ENCODE peak calls at places on chromosomes 12 and 14, in five cellular contexts. Y is cardiac muscle cell, W is heart right ventricle, V is ovary, S is neural progenitor cell. R is an unnamed sample.

GRCh38 chr12:124727244-124727673 is 136.4 kb downstream of the SCARB1 start:
- DNase-seq in S (no peak), V (peak; percentile 56), Y (no peak), W (peak; percentile 62), R (no peak)

GRCh38 chr12:109477185-109477962 is at the start of the genes KCTD10 and UBE3B:
- DNase-seq in S (peak; percentile 96), W (peak; percentile 89), V (peak; percentile 86), Y (peak; percentile 94), R (peak; percentile 90)

GRCh38 chr14:81221579-81222102 is 882 bp upstream of the GTF2A1 start:
- DNase-seq in Y (peak; percentile 13), V (no peak), S (no peak), W (no peak), R (peak; percentile 11)

GRCh38 chr12:62291888-62292760 is 31.9 kb downstream of the USP15 start:
- DNase-seq in W (no peak), S (no peak), V (no peak), Y (no peak), R (no peak)

GRCh38 chr14:94545131-94545841 is 16.0 kb upstream of the SERPINA4 start:
- DNase-seq in V (peak; percentile 55), W (no peak), Y (no peak), S (peak; percentile 62), R (no peak)

GRCh38 chr14:100524933-100525243 is 62.3 kb downstream of the BEGAIN start:
- DNase-seq in Y (peak; percentile 50), W (no peak), V (no peak), S (peak; percentile 81), R (peak; percentile 57)

GRCh38 chr14:89165189-89165809 is 251.7 kb downstream of the FOXN3 start:
- DNase-seq in S (no peak), Y (no peak), V (no peak), W (no peak), R (no peak)

GRCh38 chr12:68129979-68130378 is 29.6 kb downstream of the IFNG start:
- DNase-seq in W (no peak), V (no peak), S (no peak), Y (no peak), R (no peak)

GRCh38 chr12:78375461-78375860 is 489.1 kb upstream of the SYT1 start:
- DNase-seq in S (no peak), Y (no peak), V (no peak), W (no peak), R (no peak)

GRCh38 chr12:124766745-124767074 is 97.0 kb downstream of the SCARB1 start:
- DNase-seq in W (no peak), Y (no peak), S (no peak), V (no peak), R (no peak)

GRCh38 chr14:54435500-54435981 is 5.6 kb downstream of the CNIH1 start:
- DNase-seq in W (no peak), S (no peak), Y (no peak), V (no peak), R (no peak)

GRCh38 chr12:29782821-29783772 is 645 bp downstream of the TMTC1 start:
- DNase-seq in W (peak; percentile 59), Y (peak; percentile 69), V (peak; percentile 49), S (peak; percentile 77), R (peak; percentile 72)

GRCh38 chr12:103556890-103557667 is 30.0 kb upstream of the STAB2 start:
- DNase-seq in V (no peak), W (no peak), S (no peak), Y (no peak), R (no peak)

GRCh38 chr12:57724003-57724935 is 14.3 kb downstream of the AGAP2 start:
- DNase-seq in V (no peak), S (no peak), Y (no peak), W (no peak), R (peak; percentile 72)

GRCh38 chr12:124174949-124175348 is 119.9 kb upstream of the RFLNA start:
- DNase-seq in S (no peak), V (no peak), W (no peak), Y (no peak), R (no peak)

GRCh38 chr12:33988888-33989287 is 33.4 kb upstream of the ALG10 start:
- DNase-seq in S (peak; percentile 7), Y (no peak), W (no peak), V (no peak), R (no peak)

GRCh38 chr12:50764116-50764860 is 387 bp downstream of the ATF1 start:
- DNase-seq in S (peak; percentile 84), V (peak; percentile 56), Y (peak; percentile 63), W (peak; percentile 69), R (peak; percentile 69)

GRCh38 chr12:98440165-98440581 is 75.2 kb upstream of the TMPO start:
- DNase-seq in V (peak; percentile 87), Y (no peak), W (peak; percentile 38), S (no peak), R (no peak)

GRCh38 chr14:28763914-28764848 is 2.4 kb upstream of the FOXG1 start:
- DNase-seq in W (no peak), V (no peak), S (peak; percentile 76), Y (no peak), R (peak; percentile 5)

GRCh38 chr14:28767239-28767850 is 758 bp downstream of the FOXG1 start:
- DNase-seq in W (no peak), Y (no peak), V (no peak), S (no peak), R (no peak)

GRCh38 chr14:28765169-28765906 is 1.2 kb upstream of the FOXG1 start:
- DNase-seq in S (peak; percentile 46), V (no peak), W (no peak), Y (no peak), R (peak; percentile 22)

GRCh38 chr14:28766505-28767238 is at the start of gene FOXG1:
- DNase-seq in W (no peak), V (peak; percentile 56), Y (peak; percentile 56), S (peak; percentile 86), R (peak; percentile 50)

GRCh38 chr14:28765907-28766504 is 581 bp upstream of the FOXG1 start:
- DNase-seq in Y (peak; percentile 37), S (peak; percentile 68), W (no peak), V (no peak), R (peak; percentile 35)
- H3K27ac ChIP-seq in Y (no peak overlapping the region), S (no peak overlapping the region), W (no peak overlapping the region), V (no peak overlapping the region), R (peak overlapping the region; percentile 68)

GRCh38 chr12:46385439-46385838 is 12.9 kb upstream of the SLC38A2 start:
- DNase-seq in S (no peak), V (no peak), W (no peak), Y (no peak), R (no peak)

GRCh38 chr12:46383654-46384450 is 11.3 kb upstream of the SLC38A2 start:
- DNase-seq in W (peak; percentile 94), V (peak; percentile 96), S (no peak), Y (peak; percentile 78), R (peak; percentile 91)

GRCh38 chr12:46386360-46386867 is 13.8 kb upstream of the SLC38A2 start:
- DNase-seq in Y (no peak), W (no peak), S (no peak), V (no peak), R (peak; percentile 37)

GRCh38 chr12:46382974-46383653 is 10.5 kb upstream of the SLC38A2 start:
- DNase-seq in V (peak; percentile 99), S (peak; percentile 90), Y (peak; percentile 97), W (peak; percentile 98), R (peak; percentile 99)

DNA sequence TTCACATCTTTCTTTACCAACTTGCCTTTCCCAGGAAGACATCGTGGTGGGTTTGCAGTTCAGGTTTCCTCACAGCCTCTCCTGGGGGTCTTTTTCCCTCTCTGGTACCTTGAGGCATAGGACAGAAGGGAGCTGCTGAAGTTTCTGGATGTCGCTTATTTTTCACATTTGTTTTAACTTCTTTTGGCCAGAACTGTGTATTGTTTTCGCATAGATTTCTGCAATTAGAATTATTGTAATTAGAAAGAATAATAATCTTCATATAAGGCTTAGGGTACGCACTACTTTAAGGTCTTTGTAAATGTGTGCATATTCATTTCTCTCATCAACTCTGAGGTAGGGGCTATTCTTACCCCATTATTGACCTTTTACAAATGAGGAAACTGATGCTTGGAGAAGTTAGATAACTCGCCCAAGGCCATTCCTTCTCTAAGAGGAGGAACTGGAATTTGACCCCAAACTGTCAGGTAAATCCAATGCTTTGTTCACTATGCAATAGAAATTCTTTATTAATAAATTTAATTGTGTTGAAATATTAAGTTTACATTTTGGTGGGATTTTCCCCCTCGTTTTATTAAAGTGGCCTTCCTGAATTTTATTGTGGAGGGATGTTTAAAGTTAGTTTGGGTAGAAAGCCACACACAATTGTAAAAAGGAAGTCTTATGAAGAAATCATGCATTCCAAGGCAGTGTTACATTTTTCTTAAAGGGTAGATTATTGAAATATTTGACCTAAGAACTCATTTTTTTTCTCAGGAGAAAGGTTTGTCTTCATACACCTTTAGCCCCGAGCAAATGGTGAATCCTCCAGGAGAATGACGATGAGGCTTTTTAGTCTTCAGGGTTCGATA is 12.1 kb upstream of the SLC38A2 start:
- DNase-seq in S (no peak), Y (no peak), V (no peak), W (no peak), R (no peak)
- H3K4me1 ChIP-seq in S (peaks cover 36% of the 10 kb centered on the region), Y (peaks cover 43% of the 10 kb centered on the region), V (peaks cover 17% of the 10 kb centered on the region), W (peaks cover 62% of the 10 kb centered on the region), R (peaks cover 48% of the 10 kb centered on the region)

GRCh38 chr12:70660620-70661219 is 23.5 kb upstream of the PTPRB start:
- DNase-seq in V (no peak), Y (no peak), S (no peak), W (peak; percentile 21), R (peak; percentile 53)

GRCh38 chr12:70661762-70662161 is 24.5 kb upstream of the PTPRB start:
- DNase-seq in Y (no peak), W (no peak), S (no peak), V (no peak), R (peak; percentile 59)

GRCh38 chr12:70666364-70666763 is 29.1 kb upstream of the PTPRB start:
- DNase-seq in Y (no peak), W (no peak), S (no peak), V (no peak), R (no peak)

GRCh38 chr12:70664463-70664862 is 27.2 kb upstream of the PTPRB start:
- DNase-seq in S (peak; percentile 82), W (no peak), V (no peak), Y (peak; percentile 15), R (peak; percentile 8)

DNA sequence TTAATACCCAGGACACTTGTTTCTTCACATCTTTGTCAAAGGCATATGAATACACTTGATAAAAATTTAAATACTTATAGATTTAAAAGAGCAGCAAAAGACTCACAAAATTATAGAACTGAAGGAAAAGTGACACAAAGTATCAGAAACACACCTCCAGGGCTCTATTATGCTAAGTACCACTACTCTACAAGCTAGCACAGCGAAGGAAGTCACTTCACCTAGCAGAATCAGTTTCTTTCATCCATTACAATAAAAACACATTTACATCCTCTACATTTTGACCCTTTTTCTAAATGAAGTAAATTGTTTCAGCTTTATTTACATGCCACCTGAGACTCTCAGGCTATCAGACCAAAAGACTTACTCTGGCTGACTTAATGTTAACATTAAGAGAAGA is 26.6 kb upstream of the PTPRB start:
- DNase-seq in V (no peak), S (no peak), Y (no peak), W (no peak), R (no peak)
- H3K4me3 ChIP-seq in V (no peak overlapping the region), S (peak overlapping the region; percentile 39), Y (no peak overlapping the region), W (peak overlapping the region; percentile 35), R (no peak overlapping the region)

DNA sequence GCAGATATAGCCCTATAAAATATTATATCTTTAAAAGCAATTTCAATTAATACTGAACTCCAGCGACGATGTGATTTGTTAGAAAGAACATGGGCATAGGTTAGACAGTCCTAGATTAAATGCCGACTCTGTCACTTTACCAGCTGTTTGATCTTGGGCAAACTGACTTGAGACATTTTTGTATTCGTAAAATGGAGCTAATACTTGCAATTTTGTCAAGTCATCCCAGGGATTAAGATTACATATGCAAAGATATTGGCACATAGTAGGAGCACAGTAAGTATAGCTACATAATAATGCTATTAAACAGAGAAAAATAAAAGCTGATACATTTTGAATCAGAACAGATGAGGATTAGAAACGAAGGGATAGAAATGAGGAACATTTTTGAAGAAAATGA is 9.0 kb downstream of the INSM2 start:
- DNase-seq in V (no peak), W (no peak), Y (no peak), S (no peak), R (no peak)
- H3K27ac ChIP-seq in V (no peak overlapping the region), W (no peak overlapping the region), Y (no peak overlapping the region), S (no peak overlapping the region), R (no peak overlapping the region)